ENCODE peak calls at places on chromosomes 11 and 22, in four cellular contexts. U, C, Q and B are unnamed samples.

GRCh38 chr11:10646005-10646404 is 47.5 kb downstream of the IRAG1 start:
- DNase-seq in U (no peak), C (no peak), Q (no peak), B (no peak)

GRCh38 chr11:76606102-76606793 is 64.3 kb downstream of the LRRC32 start:
- DNase-seq in U (peak; percentile 54), C (no peak), Q (no peak), B (no peak)

GRCh38 chr22:44389181-44389580 is 76.4 kb upstream of the SHISAL1 start:
- DNase-seq in U (peak; percentile 40), C (no peak), Q (no peak), B (no peak)

GRCh38 chr22:26847046-26847445 is 189.7 kb downstream of the MIAT start:
- DNase-seq in U (no peak), C (no peak), Q (no peak), B (no peak)

GRCh38 chr11:9808943-9809342 is 145.1 kb downstream of the SWAP70 start:
- DNase-seq in U (no peak), C (no peak), Q (no peak), B (no peak)

GRCh38 chr11:116618461-116618860 is 154.3 kb downstream of the BUD13 start:
- DNase-seq in U (no peak), C (no peak), Q (no peak), B (no peak)

GRCh38 chr22:40624770-40625169 is 11.7 kb downstream of the MRTFA start:
- DNase-seq in U (no peak), C (no peak), Q (peak; percentile 41), B (no peak)

GRCh38 chr22:41687901-41688364 is 734 bp downstream of the SNU13 start:
- DNase-seq in U (peak; percentile 63), C (no peak), Q (peak; percentile 51), B (peak; percentile 18)

GRCh38 chr11:12224537-12224893 is 114.1 kb downstream of the MICAL2 start:
- DNase-seq in U (peak; percentile 92), C (peak; percentile 64), Q (no peak), B (no peak)

GRCh38 chr11:59754494-59754858 is 700 bp upstream of the STX3 start:
- DNase-seq in U (no peak), C (no peak), Q (no peak), B (peak; percentile 27)

GRCh38 chr22:50304528-50305392 is 2.7 kb downstream of the PLXNB2 start:
- DNase-seq in U (peak; percentile 80), C (peak; percentile 75), Q (peak; percentile 81), B (peak; percentile 64)

GRCh38 chr11:129280027-129280811 is 88.1 kb upstream of the ARHGAP32 start:
- DNase-seq in U (no peak), C (no peak), Q (no peak), B (no peak)

GRCh38 chr11:92829121-92829520 is 140.3 kb upstream of the MTNR1B start:
- DNase-seq in U (no peak), C (no peak), Q (no peak), B (no peak)

GRCh38 chr11:12238420-12238819 is 128.0 kb downstream of the MICAL2 start:
- DNase-seq in U (no peak), C (no peak), Q (no peak), B (no peak)

GRCh38 chr11:79708319-79708928 is 267.6 kb upstream of the TENM4 start:
- DNase-seq in U (no peak), C (no peak), Q (peak; percentile 45), B (no peak)

GRCh38 chr11:107591098-107591445 is at the start of gene ELMOD1:
- DNase-seq in U (no peak), C (peak; percentile 66), Q (peak; percentile 15), B (peak; percentile 40)

GRCh38 chr11:61862714-61863547 is 28.4 kb downstream of the FADS3 start:
- DNase-seq in U (no peak), C (no peak), Q (peak; percentile 25), B (no peak)

GRCh38 chr11:606245-606644 is 9.5 kb downstream of the IRF7 start:
- DNase-seq in U (peak; percentile 61), C (no peak), Q (peak; percentile 13), B (no peak)

GRCh38 chr22:24486501-24486921 is 8.6 kb upstream of the UPB1 start:
- DNase-seq in U (no peak), C (no peak), Q (peak; percentile 70), B (no peak)

GRCh38 chr11:60119708-60120107 is 31.2 kb downstream of the MS4A2 start:
- DNase-seq in U (no peak), C (no peak), Q (no peak), B (no peak)

GRCh38 chr11:68564261-68564660 is 103.7 kb downstream of the PPP6R3 start:
- DNase-seq in U (no peak), C (no peak), Q (no peak), B (no peak)

GRCh38 chr11:74453373-74453975 is 13.9 kb downstream of the KCNE3 start:
- DNase-seq in U (peak; percentile 66), C (peak; percentile 65), Q (peak; percentile 11), B (no peak)

GRCh38 chr11:35619754-35620640 is 1.7 kb downstream of the FJX1 start:
- DNase-seq in U (peak; percentile 48), C (peak; percentile 41), Q (peak; percentile 46), B (peak; percentile 24)

GRCh38 chr11:61834278-61835004 is 6.3 kb downstream of the FADS2 start:
- DNase-seq in U (no peak), C (no peak), Q (no peak), B (no peak)

GRCh38 chr11:73578786-73579185 is 19.1 kb downstream of the FAM168A start:
- DNase-seq in U (no peak), C (no peak), Q (no peak), B (no peak)

GRCh38 chr11:102810943-102811528 is 13.1 kb upstream of the MMP1 start:
- DNase-seq in U (no peak), C (peak; percentile 9), Q (peak; percentile 9), B (no peak)

GRCh38 chr22:33300165-33300564 is 242.0 kb upstream of the SYN3 start:
- DNase-seq in U (no peak), C (no peak), Q (peak; percentile 21), B (no peak)